ENCODE peak calls at places on chromosomes 3 and 15, in four cellular contexts. One of them, this sample, is unnamed.

GRCh38 chr3:127215714-127216414 is 22.9 kb downstream of the PRR23E start:
- DNase-seq in ovary: no peak
- DNase-seq in uterus: no peak
- DNase-seq in neuronal stem cell: no peak
- DNase-seq in this sample: no peak

GRCh38 chr3:83302091-83302490 is 1540.6 kb upstream of the GBE1 start:
- DNase-seq in ovary: no peak
- DNase-seq in uterus: no peak
- DNase-seq in neuronal stem cell: no peak
- DNase-seq in this sample: no peak

GRCh38 chr3:116000315-116000714 is 377.0 kb downstream of the GAP43 start:
- DNase-seq in ovary: no peak
- DNase-seq in uterus: no peak
- DNase-seq in neuronal stem cell: no peak
- DNase-seq in this sample: no peak

GRCh38 chr3:67875338-67875737 is 220.9 kb upstream of the SUCLG2 start:
- DNase-seq in ovary: no peak
- DNase-seq in uterus: no peak
- DNase-seq in neuronal stem cell: no peak
- DNase-seq in this sample: no peak

GRCh38 chr3:189839576-189839975 is 208.4 kb downstream of the TP63 start:
- DNase-seq in ovary: no peak
- DNase-seq in uterus: no peak
- DNase-seq in neuronal stem cell: no peak
- DNase-seq in this sample: no peak

GRCh38 chr3:169310190-169310918 is 353.2 kb downstream of the MECOM start:
- DNase-seq in ovary: no peak
- DNase-seq in uterus: no peak
- DNase-seq in neuronal stem cell: no peak
- DNase-seq in this sample: no peak

GRCh38 chr3:100226712-100227429 is 33.9 kb upstream of the TBC1D23 start:
- DNase-seq in ovary: no peak
- DNase-seq in uterus: no peak
- DNase-seq in neuronal stem cell: no peak
- DNase-seq in this sample: no peak

GRCh38 chr3:189212681-189213080 is 40.9 kb downstream of the TPRG1 start:
- DNase-seq in ovary: no peak
- DNase-seq in uterus: no peak
- DNase-seq in neuronal stem cell: no peak
- DNase-seq in this sample: no peak

GRCh38 chr15:100720406-100720967 is 118.1 kb downstream of the ASB7 start:
- DNase-seq in ovary: no peak
- DNase-seq in uterus: no peak
- DNase-seq in neuronal stem cell: no peak
- DNase-seq in this sample: no peak

GRCh38 chr3:127238602-127239001 is 45.7 kb downstream of the PRR23E start:
- DNase-seq in ovary: no peak
- DNase-seq in uterus: no peak
- DNase-seq in neuronal stem cell: no peak
- DNase-seq in this sample: no peak

GRCh38 chr15:70160267-70160666 is 62.5 kb upstream of the TLE3 start:
- DNase-seq in ovary: no peak
- DNase-seq in uterus: no peak
- DNase-seq in neuronal stem cell: no peak
- DNase-seq in this sample: no peak

GRCh38 chr3:123642182-123642956 is 57.5 kb upstream of the HACD2 start:
- DNase-seq in ovary: peak; percentile 77
- DNase-seq in uterus: peak; percentile 82
- DNase-seq in neuronal stem cell: peak; percentile 65
- DNase-seq in this sample: peak; percentile 61

GRCh38 chr15:31236184-31237041 is 90.2 kb upstream of the KLF13 start:
- DNase-seq in ovary: peak; percentile 84
- DNase-seq in uterus: peak; percentile 79
- DNase-seq in neuronal stem cell: no peak
- DNase-seq in this sample: peak; percentile 78

GRCh38 chr15:66783327-66784124 is 81.5 kb downstream of the SMAD6 start:
- DNase-seq in ovary: no peak
- DNase-seq in uterus: no peak
- DNase-seq in neuronal stem cell: no peak
- DNase-seq in this sample: no peak

GRCh38 chr3:126266291-126266840 is 86.0 kb upstream of the ALDH1L1 start:
- DNase-seq in ovary: peak; percentile 79
- DNase-seq in uterus: peak; percentile 68
- DNase-seq in neuronal stem cell: no peak
- DNase-seq in this sample: peak; percentile 83

GRCh38 chr3:73299184-73299691 is 237.8 kb downstream of the EBLN2 start:
- DNase-seq in ovary: no peak
- DNase-seq in uterus: no peak
- DNase-seq in neuronal stem cell: no peak
- DNase-seq in this sample: no peak

GRCh38 chr15:29208352-29208751 is 61.3 kb downstream of the NSMCE3 start:
- DNase-seq in ovary: no peak
- DNase-seq in uterus: no peak
- DNase-seq in neuronal stem cell: no peak
- DNase-seq in this sample: no peak

GRCh38 chr3:62587579-62588031 is 214.3 kb upstream of the FEZF2 start:
- DNase-seq in ovary: no peak
- DNase-seq in uterus: no peak
- DNase-seq in neuronal stem cell: no peak
- DNase-seq in this sample: no peak

GRCh38 chr3:8318002-8318649 is 183.5 kb upstream of the LMCD1 start:
- DNase-seq in ovary: no peak
- DNase-seq in uterus: no peak
- DNase-seq in neuronal stem cell: no peak
- DNase-seq in this sample: no peak

GRCh38 chr3:128433630-128434185 is 33.0 kb downstream of the DNAJB8 start:
- DNase-seq in ovary: no peak
- DNase-seq in uterus: no peak
- DNase-seq in neuronal stem cell: no peak
- DNase-seq in this sample: no peak

GRCh38 chr3:30342319-30343060 is 263.9 kb upstream of the TGFBR2 start:
- DNase-seq in ovary: no peak
- DNase-seq in uterus: peak; percentile 35
- DNase-seq in neuronal stem cell: no peak
- DNase-seq in this sample: no peak

GRCh38 chr15:89444855-89445254 is 51.5 kb downstream of the RHCG start:
- DNase-seq in ovary: no peak
- DNase-seq in uterus: no peak
- DNase-seq in neuronal stem cell: no peak
- DNase-seq in this sample: no peak

GRCh38 chr3:170622369-170623159 is 36.7 kb upstream of the SLC7A14 start:
- DNase-seq in ovary: peak; percentile 55
- DNase-seq in uterus: peak; percentile 44
- DNase-seq in neuronal stem cell: no peak
- DNase-seq in this sample: peak; percentile 34

GRCh38 chr3:157231071-157231470 is 71.1 kb upstream of the CCNL1 start:
- DNase-seq in ovary: no peak
- DNase-seq in uterus: no peak
- DNase-seq in neuronal stem cell: no peak
- DNase-seq in this sample: no peak

GRCh38 chr3:71189480-71189879 is 394.0 kb downstream of the FOXP1 start:
- DNase-seq in ovary: no peak
- DNase-seq in uterus: no peak
- DNase-seq in neuronal stem cell: no peak
- DNase-seq in this sample: no peak

DNA sequence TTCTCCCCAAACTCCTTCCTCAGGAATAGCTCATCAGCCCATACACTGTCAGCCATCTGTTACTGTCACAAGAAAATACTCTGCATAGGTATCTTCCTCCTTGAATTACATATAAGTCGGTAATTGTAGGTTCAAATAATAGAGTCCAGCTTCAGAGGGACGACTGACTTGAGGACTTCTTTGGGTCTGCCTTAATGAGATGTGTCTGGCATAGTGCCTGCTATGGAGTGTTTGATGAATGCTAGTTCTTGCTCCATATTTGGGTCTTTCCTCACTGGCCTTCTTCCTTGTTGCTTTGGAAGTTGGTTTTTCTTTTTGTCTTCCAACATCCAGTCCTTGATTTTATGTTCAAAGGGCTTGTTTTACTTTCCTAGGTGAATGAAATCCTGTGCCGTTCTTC is 66.4 kb upstream of the ACKR4 start:
- DNase-seq in ovary: no peak
- DNase-seq in uterus: no peak
- DNase-seq in neuronal stem cell: no peak
- DNase-seq in this sample: no peak
- H3K36me3 ChIP-seq in ovary: peaks cover 2% of the 10 kb centered on the region
- H3K36me3 ChIP-seq in uterus: no peaks in the 10 kb centered on the region
- H3K36me3 ChIP-seq in neuronal stem cell: peaks cover 8% of the 10 kb centered on the region
- H3K36me3 ChIP-seq in this sample: peaks cover 92% of the 10 kb centered on the region

DNA sequence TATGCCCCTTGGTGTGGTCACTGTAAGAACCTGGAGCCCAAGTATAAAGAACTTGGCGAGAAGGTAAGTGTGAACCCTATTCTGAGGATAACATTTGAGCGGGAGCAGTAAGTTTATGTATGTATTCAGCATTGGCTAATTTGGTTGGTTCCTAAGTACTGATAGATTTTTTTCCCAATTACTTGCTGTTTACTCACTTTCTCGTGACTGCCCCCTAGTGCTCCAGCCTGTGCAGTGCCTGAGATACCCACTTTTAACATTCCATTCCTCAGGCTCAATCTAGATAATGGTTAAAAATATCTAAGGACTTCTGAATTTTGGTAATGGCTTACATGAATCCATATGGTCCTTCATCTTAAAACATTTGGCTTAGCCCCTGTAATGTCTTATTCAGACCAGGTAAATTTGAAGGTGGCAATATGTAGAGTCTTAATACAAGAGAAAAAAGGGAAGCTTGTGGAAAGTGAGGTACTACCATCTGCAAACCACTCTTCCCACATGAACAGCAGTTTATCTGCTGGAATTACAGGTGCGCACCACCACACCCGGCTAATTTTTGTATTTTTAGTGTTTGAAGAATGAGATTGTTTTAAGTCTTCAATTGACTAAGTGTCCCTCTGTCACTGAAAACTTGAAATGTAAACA is 7.1 kb downstream of the ELL3 start:
- DNase-seq in ovary: no peak
- DNase-seq in uterus: no peak
- DNase-seq in neuronal stem cell: no peak
- DNase-seq in this sample: peak; percentile 37
- H3K36me3 ChIP-seq in ovary: no peaks in the 10 kb centered on the region
- H3K36me3 ChIP-seq in uterus: no peaks in the 10 kb centered on the region
- H3K36me3 ChIP-seq in neuronal stem cell: peaks cover 30% of the 10 kb centered on the region
- H3K36me3 ChIP-seq in this sample: peaks cover 93% of the 10 kb centered on the region

DNA sequence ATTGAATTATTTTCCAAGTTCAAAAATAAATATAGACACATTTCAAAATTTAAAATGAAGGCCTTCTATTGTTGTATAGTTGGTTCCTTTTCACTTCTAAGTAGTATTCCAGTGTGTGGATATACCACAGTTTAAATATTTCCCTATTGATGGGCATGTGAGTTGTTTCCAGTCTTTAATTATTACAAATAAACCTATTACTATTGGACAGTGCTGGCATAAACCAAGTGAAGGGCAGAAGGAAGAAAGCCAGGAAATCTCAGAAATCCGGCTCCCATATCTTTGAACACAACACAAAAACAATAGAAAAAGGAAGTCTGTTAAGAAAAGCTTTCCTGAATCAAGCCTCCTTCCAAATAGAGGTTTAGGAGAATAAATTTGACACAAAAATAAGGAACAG is 26.1 kb downstream of the GOLGB1 start:
- DNase-seq in ovary: no peak
- DNase-seq in uterus: no peak
- DNase-seq in neuronal stem cell: no peak
- DNase-seq in this sample: no peak
- H3K36me3 ChIP-seq in ovary: no peaks in the 10 kb centered on the region
- H3K36me3 ChIP-seq in uterus: no peaks in the 10 kb centered on the region
- H3K36me3 ChIP-seq in neuronal stem cell: peaks cover 28% of the 10 kb centered on the region
- H3K36me3 ChIP-seq in this sample: peaks cover 96% of the 10 kb centered on the region

GRCh38 chr15:50968353-50968752 is 59.9 kb downstream of the AP4E1 start:
- DNase-seq in ovary: no peak
- DNase-seq in uterus: no peak
- DNase-seq in neuronal stem cell: no peak
- DNase-seq in this sample: no peak

GRCh38 chr15:50973605-50974004 is 65.1 kb downstream of the AP4E1 start:
- DNase-seq in ovary: no peak
- DNase-seq in uterus: no peak
- DNase-seq in neuronal stem cell: no peak
- DNase-seq in this sample: no peak

GRCh38 chr15:50971542-50971941 is 63.1 kb downstream of the AP4E1 start:
- DNase-seq in ovary: no peak
- DNase-seq in uterus: no peak
- DNase-seq in neuronal stem cell: no peak
- DNase-seq in this sample: no peak

GRCh38 chr15:50970524-50970923 is 62.0 kb downstream of the AP4E1 start:
- DNase-seq in ovary: no peak
- DNase-seq in uterus: no peak
- DNase-seq in neuronal stem cell: no peak
- DNase-seq in this sample: no peak

DNA sequence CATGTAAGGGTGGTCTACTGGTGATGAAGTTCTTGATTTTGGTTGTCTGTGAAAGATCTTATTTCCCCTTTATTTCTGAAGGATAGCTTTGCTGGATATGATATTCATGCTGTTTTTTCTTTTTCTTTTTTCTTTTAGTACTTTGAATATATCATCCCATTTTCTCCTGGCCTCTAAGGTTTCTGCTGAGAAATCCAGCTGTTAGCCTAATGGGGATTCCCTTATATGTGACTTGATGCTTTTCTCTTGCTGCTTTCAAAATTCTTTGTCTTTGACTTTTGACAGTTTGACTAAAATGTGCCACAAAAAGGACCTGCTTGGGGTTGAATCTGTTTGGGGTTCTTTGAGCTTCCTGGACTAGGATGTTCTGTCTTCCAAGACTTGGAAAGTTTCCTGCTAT is 62.6 kb downstream of the AP4E1 start:
- DNase-seq in ovary: no peak
- DNase-seq in uterus: no peak
- DNase-seq in neuronal stem cell: no peak
- DNase-seq in this sample: no peak
- H3K36me3 ChIP-seq in ovary: no peaks in the 10 kb centered on the region
- H3K36me3 ChIP-seq in uterus: no peaks in the 10 kb centered on the region
- H3K36me3 ChIP-seq in neuronal stem cell: peaks cover 5% of the 10 kb centered on the region
- H3K36me3 ChIP-seq in this sample: peaks cover 83% of the 10 kb centered on the region